ENCODE peak calls at places on chromosomes 7 and 10, in six cellular contexts. L is GM13977; Y is T-cell; K is naive thymus-derived CD4-positive, alpha-beta T cell; M is H9; A is NCI-H2081. N is an unnamed sample.

GRCh38 chr7:50838675-50839377 is 56.1 kb upstream of the GRB10 start:
- DNase-seq in L (no peak), Y (no peak), K (no peak), M (no peak), A (no peak), N (no peak)

GRCh38 chr7:81013036-81013435 is 94.2 kb upstream of the SEMA3C start:
- DNase-seq in L (no peak), Y (no peak), K (no peak), M (no peak), A (no peak), N (no peak)

GRCh38 chr10:118310822-118311221 is 31.3 kb downstream of the FAM204A start:
- DNase-seq in L (no peak), Y (no peak), K (no peak), M (no peak), A (no peak), N (no peak)

GRCh38 chr7:23055582-23056178 is 41.8 kb upstream of the HYCC1 start:
- DNase-seq in L (peak; percentile 67), Y (no peak), K (peak; percentile 65), M (peak; percentile 40), A (peak; percentile 54), N (peak; percentile 36)

GRCh38 chr7:156223935-156224334 is 411.7 kb upstream of the SHH start:
- DNase-seq in L (no peak), Y (no peak), K (no peak), M (no peak), A (no peak), N (no peak)

GRCh38 chr7:48887500-48887899 is 36.8 kb upstream of the CDC14C start:
- DNase-seq in L (no peak), Y (no peak), K (no peak), M (no peak), A (no peak), N (no peak)

GRCh38 chr7:140433396-140433795 is 29.5 kb downstream of the RAB19 start:
- DNase-seq in L (no peak), Y (no peak), K (no peak), M (no peak), A (no peak), N (no peak)

GRCh38 chr7:20089431-20089830 is 127.8 kb downstream of the MACC1 start:
- DNase-seq in L (no peak), Y (no peak), K (no peak), M (no peak), A (no peak), N (no peak)

GRCh38 chr10:123665371-123666286 is 526 bp upstream of the GPR26 start:
- DNase-seq in L (no peak), Y (no peak), K (no peak), M (no peak), A (no peak), N (no peak)

GRCh38 chr7:77266162-77266807 is 66.7 kb upstream of the FGL2 start:
- DNase-seq in L (peak; percentile 77), Y (no peak), K (no peak), M (no peak), A (no peak), N (no peak)